ENCODE peak calls at places on chromosomes 7 and 10, in four cellular contexts. N is testis, Z is body of pancreas, F is lower lobe of right lung. A is an unnamed sample. For H3K4me1, the result is how much of the 10 kb centered on the place peaks cover.

GRCh38 chr7:16594061-16594460 is 51.5 kb downstream of the ANKMY2 start:
- DNase-seq in N (no peak), Z (no peak), F (no peak), A (no peak)

GRCh38 chr10:132762267-132762666 is 23.7 kb downstream of the NKX6-2 start:
- DNase-seq in N (no peak), Z (no peak), F (no peak), A (no peak)

GRCh38 chr7:22338875-22339274 is 18.1 kb downstream of the RAPGEF5 start:
- DNase-seq in N (no peak), Z (no peak), F (no peak), A (no peak)

GRCh38 chr7:112723416-112723815 is 66.8 kb downstream of the TMEM168 start:
- DNase-seq in N (no peak), Z (no peak), F (no peak), A (no peak)

GRCh38 chr10:51086695-51087094 is 12.4 kb downstream of the PRKG1 start:
- DNase-seq in N (no peak), Z (no peak), F (no peak), A (no peak)

GRCh38 chr7:96203781-96204180 is 118.1 kb downstream of the SLC25A13 start:
- DNase-seq in N (no peak), Z (no peak), F (no peak), A (no peak)

GRCh38 chr10:42866115-42866995 is 83.8 kb downstream of the BMS1 start:
- DNase-seq in N (peak), Z (peak), F (peak), A (peak)

GRCh38 chr7:82131224-82131623 is 312.4 kb downstream of the CACNA2D1 start:
- DNase-seq in N (no peak), Z (no peak), F (no peak), A (no peak)

GRCh38 chr7:27140108-27140842 is 3.2 kb downstream of the HOXA5 start:
- DNase-seq in N (peak), Z (no peak), F (no peak), A (no peak)

GRCh38 chr7:120436487-120437060 is 163.6 kb downstream of the KCND2 start:
- DNase-seq in N (no peak), Z (no peak), F (no peak), A (no peak)

GRCh38 chr7:101059620-101059942 is 25.7 kb upstream of the TRIM56 start:
- DNase-seq in N (no peak), Z (no peak), F (no peak), A (no peak)

GRCh38 chr10:29471483-29471859 is 163.3 kb downstream of the SVIL start:
- DNase-seq in N (no peak), Z (no peak), F (no peak), A (no peak)

GRCh38 chr7:55148571-55148970 is 129.8 kb downstream of the EGFR start:
- DNase-seq in N (no peak), Z (no peak), F (no peak), A (no peak)

GRCh38 chr7:128931186-128931798 is 6.4 kb upstream of the IRF5 start:
- DNase-seq in N (no peak), Z (no peak), F (no peak), A (no peak)

GRCh38 chr10:23693398-23693797 is 254.5 kb downstream of the OTUD1 start:
- DNase-seq in N (peak), Z (no peak), F (peak), A (peak)

GRCh38 chr7:140416560-140416959 is 12.7 kb downstream of the RAB19 start:
- DNase-seq in N (no peak), Z (no peak), F (no peak), A (no peak)

GRCh38 chr7:65373608-65374351 is at the start of gene ZNF92:
- DNase-seq in N (peak), Z (peak), F (peak), A (peak)

GRCh38 chr10:102484021-102484420 is 18.5 kb downstream of the ACTR1A start:
- DNase-seq in N (no peak), Z (no peak), F (no peak), A (no peak)

GRCh38 chr10:123640016-123640535 is 26.1 kb upstream of the GPR26 start:
- DNase-seq in N (no peak), Z (no peak), F (no peak), A (peak)

GRCh38 chr7:157027568-157028527 is 17.4 kb upstream of the MNX1 start:
- DNase-seq in N (no peak), Z (no peak), F (no peak), A (no peak)

GRCh38 chr10:47053399-47053798 is 142.2 kb downstream of the PTPN20 start:
- DNase-seq in N (no peak), Z (no peak), F (no peak), A (peak)

GRCh38 chr10:50635286-50635685 is 11.5 kb upstream of the SGMS1 start:
- DNase-seq in N (no peak), Z (no peak), F (no peak), A (no peak)

GRCh38 chr10:43138757-43139241 is 554 bp downstream of the CSGALNACT2 start:
- DNase-seq in N (peak), Z (no peak), F (no peak), A (no peak)

GRCh38 chr10:97608991-97609561 is 19.6 kb downstream of the C10orf62 start:
- DNase-seq in N (no peak), Z (no peak), F (peak), A (no peak)

GRCh38 chr7:101608772-101609713 is 20.1 kb downstream of the MYL10 start:
- DNase-seq in N (no peak), Z (peak), F (peak), A (peak)

GRCh38 chr10:102285134-102285533 is 39.8 kb downstream of the GBF1 start:
- DNase-seq in N (no peak), Z (no peak), F (no peak), A (no peak)

GRCh38 chr7:2190531-2190930 is 42.2 kb downstream of the MAD1L1 start:
- DNase-seq in N (no peak), Z (no peak), F (no peak), A (no peak)

GRCh38 chr10:100620087-100620835 is 84.5 kb downstream of the HIF1AN start:
- DNase-seq in N (no peak), Z (no peak), F (no peak), A (peak)

GRCh38 chr10:98096731-98097130 is 37.7 kb upstream of the R3HCC1L start:
- DNase-seq in N (no peak), Z (no peak), F (no peak), A (no peak)

GRCh38 chr10:132546567-132547420 is 9.2 kb downstream of the INPP5A start:
- DNase-seq in N (no peak), Z (peak), F (no peak), A (peak)

GRCh38 chr10:98269435-98269912 is 1.5 kb upstream of the LOXL4 start:
- DNase-seq in N (peak), Z (peak), F (peak), A (peak)

GRCh38 chr10:66215005-66215404 is 710.8 kb upstream of the LRRTM3 start:
- DNase-seq in N (peak), Z (no peak), F (no peak), A (peak)

GRCh38 chr10:89346264-89346971 is 18.6 kb downstream of the IFIT3 start:
- DNase-seq in N (no peak), Z (no peak), F (no peak), A (no peak)

GRCh38 chr10:87505366-87506113 is 847 bp downstream of the MINPP1 start:
- DNase-seq in N (peak), Z (peak), F (peak), A (peak)

GRCh38 chr10:73908853-73909611 is 1.9 kb upstream of the PLAU start:
- DNase-seq in N (no peak), Z (no peak), F (peak), A (peak)

GRCh38 chr10:81920213-81920829 is 45.3 kb downstream of the NRG3 start:
- DNase-seq in N (peak), Z (no peak), F (no peak), A (peak)

GRCh38 chr7:121451367-121452073 is 55.4 kb upstream of the FAM3C start:
- DNase-seq in N (no peak), Z (no peak), F (no peak), A (no peak)

GRCh38 chr10:30997536-30998252 is 34.0 kb downstream of the ZNF438 start:
- DNase-seq in N (no peak), Z (no peak), F (no peak), A (no peak)

GRCh38 chr7:131327626-131328386 is at the start of gene MKLN1:
- DNase-seq in N (peak), Z (peak), F (peak), A (peak)

GRCh38 chr7:131328387-131329175 is 905 bp downstream of the MKLN1 start:
- DNase-seq in N (no peak), Z (no peak), F (no peak), A (no peak)

GRCh38 chr7:131329176-131329570 is 1.5 kb downstream of the MKLN1 start:
- DNase-seq in N (peak), Z (peak), F (no peak), A (peak)

GRCh38 chr7:131330299-131330698 is 2.6 kb downstream of the MKLN1 start:
- DNase-seq in N (no peak), Z (no peak), F (no peak), A (no peak)

GRCh38 chr7:131331806-131332205 is 4.1 kb downstream of the MKLN1 start:
- DNase-seq in N (no peak), Z (no peak), F (no peak), A (no peak)
- H3K4me1 ChIP-seq in N (under half), Z (under half), F (under half), A (under half)

DNA sequence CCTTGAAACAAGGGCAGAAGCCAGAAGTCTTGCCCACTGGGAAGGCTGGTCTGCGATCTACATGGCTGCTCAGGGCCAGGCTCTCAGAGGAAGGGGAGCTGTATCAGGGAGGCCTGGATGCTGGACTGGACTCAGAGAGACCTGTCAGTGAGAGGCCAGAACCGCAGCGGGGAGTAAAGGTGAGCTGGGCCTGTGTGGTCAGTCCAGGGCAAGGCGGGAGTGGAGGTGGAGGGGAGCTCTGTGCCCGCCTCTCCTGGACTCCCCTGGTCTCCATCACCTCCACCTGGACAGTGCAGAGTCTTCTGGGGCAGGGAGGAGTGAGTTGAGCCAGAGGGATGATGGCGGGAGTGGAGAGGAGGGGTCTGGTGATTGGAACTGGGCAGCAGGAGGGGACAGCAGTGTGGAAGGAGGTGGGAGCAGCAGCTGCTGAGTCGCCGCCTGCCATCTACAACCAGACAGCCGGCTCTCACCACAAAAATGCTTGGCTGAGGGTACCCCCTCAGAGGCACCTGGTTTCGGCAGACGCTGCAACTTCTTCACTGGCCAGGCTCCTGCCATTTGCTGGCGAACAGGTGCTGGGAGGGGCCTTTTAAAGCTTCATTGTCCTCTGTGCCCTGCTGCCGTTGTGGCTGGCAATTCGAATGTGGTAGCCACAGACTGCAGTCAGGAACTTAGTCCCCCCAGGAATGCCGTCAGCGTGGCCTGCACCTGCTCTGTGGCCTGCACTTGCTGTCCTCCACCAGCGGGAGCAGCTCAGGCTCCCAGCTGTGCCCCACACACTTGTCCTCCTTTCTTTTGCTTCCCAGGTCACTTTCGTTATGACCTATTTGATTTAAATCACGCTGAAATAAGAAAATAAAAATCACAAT is 3.5 kb downstream of the RASSF4 start:
- DNase-seq in N (no peak), Z (no peak), F (no peak), A (peak)
- H3K4me1 ChIP-seq in N (under half), Z (half or more), F (half or more), A (under half)

DNA sequence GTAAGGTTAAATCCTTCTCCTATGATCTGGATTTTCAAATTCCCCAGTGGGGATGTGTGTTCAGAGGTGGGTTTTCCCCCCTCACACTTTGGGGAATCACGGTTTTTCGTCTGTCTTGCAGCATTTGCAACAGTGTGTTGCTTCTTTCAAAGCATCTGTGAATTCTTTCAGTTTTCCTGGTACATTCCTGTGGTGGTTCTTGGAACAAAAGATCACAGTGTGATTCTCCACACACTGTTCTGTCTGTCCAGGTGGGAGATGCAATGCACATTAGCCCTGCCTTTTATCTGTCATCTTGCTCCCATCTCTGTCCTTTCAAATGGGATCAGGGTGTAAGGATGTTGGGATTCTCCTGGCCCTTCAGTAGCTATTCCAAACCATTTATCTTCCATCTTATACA is 11.8 kb downstream of the AGK start:
- DNase-seq in N (no peak), Z (no peak), F (no peak), A (no peak)
- H3K4me1 ChIP-seq in N (under half), Z (under half), F (under half), A (under half)

DNA sequence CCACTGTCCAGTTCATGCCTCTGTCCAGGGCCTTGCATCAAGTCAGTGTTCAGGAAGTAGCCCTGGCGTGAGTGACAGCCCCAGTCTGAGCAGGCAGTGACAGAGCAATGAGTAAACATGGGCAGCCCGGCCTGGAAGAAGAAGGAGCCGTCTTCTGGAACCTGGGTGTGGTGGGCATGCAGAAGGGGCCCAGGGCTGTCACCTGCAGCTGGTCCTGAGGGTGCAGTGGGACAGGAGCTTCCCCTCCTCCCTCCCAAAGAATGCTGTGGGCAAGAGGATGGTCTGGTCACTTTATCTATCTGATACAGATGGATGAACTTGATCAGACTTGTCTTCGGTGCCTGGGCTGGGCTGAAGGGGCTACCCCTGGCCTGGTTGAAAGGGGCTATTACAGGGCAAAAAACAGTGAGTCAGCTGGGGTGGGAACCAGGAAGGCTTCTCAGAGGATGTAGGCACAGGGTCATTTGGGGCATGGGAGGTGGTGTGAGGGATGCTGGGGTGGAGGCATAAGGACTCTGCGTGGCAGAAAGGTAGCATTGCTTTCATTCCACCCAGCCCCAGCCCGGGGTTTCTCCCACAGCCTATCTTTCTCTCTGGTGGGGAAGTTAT is 42.7 kb upstream of the PPIF start:
- DNase-seq in N (no peak), Z (no peak), F (no peak), A (no peak)
- H3K4me1 ChIP-seq in N (under half), Z (under half), F (under half), A (under half)

GRCh38 chr7:84149573-84149972 is 45.0 kb downstream of the SEMA3A start:
- DNase-seq in N (no peak), Z (no peak), F (no peak), A (no peak)

GRCh38 chr7:84142726-84143125 is 51.9 kb downstream of the SEMA3A start:
- DNase-seq in N (no peak), Z (no peak), F (no peak), A (no peak)

GRCh38 chr7:84144480-84144879 is 50.1 kb downstream of the SEMA3A start:
- DNase-seq in N (no peak), Z (no peak), F (no peak), A (no peak)

GRCh38 chr7:84145892-84146291 is 48.7 kb downstream of the SEMA3A start:
- DNase-seq in N (no peak), Z (no peak), F (no peak), A (no peak)

GRCh38 chr7:84144935-84145334 is 49.7 kb downstream of the SEMA3A start:
- DNase-seq in N (no peak), Z (no peak), F (no peak), A (no peak)
- H3K4me1 ChIP-seq in N (under half), Z (under half), F (under half), A (under half)

DNA sequence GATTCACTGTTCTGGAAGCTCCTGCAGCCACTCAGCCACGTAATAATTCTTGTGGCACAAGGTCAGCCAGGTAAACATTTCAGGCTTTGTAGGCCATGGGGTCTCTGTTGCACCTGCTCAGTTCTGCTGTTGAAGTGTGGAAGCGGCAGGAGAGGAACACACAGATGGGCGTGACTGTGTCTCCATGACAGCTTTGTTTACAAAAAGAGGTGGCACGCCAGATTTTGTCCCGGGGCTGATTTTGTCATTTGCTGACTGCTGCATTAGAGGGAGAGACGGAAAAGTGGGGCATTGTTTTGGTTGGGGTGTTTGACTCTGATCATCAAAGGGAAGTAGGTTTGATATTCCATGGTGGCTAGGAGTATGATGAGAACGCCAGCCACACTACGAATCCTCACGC is 103.1 kb downstream of the PRKAG2 start:
- DNase-seq in N (no peak), Z (no peak), F (no peak), A (no peak)
- H3K4me1 ChIP-seq in N (under half), Z (under half), F (under half), A (under half)

GRCh38 chr10:114513397-114513796 is 109.1 kb upstream of the AFAP1L2 start:
- DNase-seq in N (no peak), Z (no peak), F (no peak), A (no peak)

GRCh38 chr10:114518401-114519305 is 114.4 kb upstream of the AFAP1L2 start:
- DNase-seq in N (no peak), Z (no peak), F (no peak), A (no peak)

GRCh38 chr10:114517681-114518250 is 113.5 kb upstream of the AFAP1L2 start:
- DNase-seq in N (no peak), Z (no peak), F (no peak), A (no peak)

GRCh38 chr10:114511875-114512274 is 107.6 kb upstream of the AFAP1L2 start:
- DNase-seq in N (no peak), Z (no peak), F (no peak), A (no peak)

GRCh38 chr10:114515515-114515914 is 111.2 kb upstream of the AFAP1L2 start:
- DNase-seq in N (no peak), Z (no peak), F (no peak), A (no peak)
- H3K4me1 ChIP-seq in N (under half), Z (under half), F (under half), A (under half)

GRCh38 chr10:22649390-22649841 is 65.0 kb downstream of the PIP4K2A start:
- DNase-seq in N (no peak), Z (no peak), F (no peak), A (no peak)
- H3K4me1 ChIP-seq in N (under half), Z (under half), F (half or more), A (under half)

DNA sequence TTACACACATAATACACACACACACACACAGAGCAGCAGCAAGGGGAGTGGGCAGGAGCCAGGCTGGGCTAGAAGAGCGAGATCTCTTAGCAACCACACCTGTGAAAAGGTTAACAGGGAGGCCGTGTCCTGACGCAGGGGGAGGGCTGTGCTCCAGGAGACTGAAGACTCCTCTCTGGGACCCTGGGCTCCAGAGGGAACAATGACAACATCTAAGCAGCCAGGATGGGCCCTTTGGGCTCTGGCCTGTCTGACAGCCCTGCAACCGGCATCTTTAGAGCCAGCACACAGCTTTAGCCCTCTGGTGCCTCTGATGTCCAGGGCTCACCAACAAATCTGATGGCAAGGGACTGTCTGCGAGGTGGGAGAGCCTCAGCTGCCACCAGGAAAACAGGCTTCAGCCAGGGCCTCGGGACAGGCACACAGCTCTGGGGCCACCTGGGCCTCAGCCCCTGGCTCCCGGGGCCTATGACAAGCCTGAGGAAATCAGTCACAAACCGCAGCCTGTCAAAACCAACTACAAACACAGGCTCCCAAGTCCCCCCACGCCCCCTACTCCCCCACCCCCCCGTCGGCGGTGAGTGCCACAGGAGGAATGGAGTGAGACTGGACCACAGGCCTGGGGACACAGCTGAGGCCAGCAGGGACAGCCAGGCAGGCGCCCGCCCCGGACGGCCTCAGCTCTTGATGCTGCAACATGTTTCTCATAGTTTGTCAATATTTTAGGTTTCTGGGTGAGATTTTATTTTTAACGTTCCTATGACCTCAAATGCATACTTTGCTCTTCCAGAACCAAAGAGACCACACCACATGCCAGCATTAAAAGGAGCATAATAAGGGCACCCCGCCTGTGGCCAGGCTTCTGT is 102.8 kb downstream of the TNS3 start:
- DNase-seq in N (no peak), Z (no peak), F (no peak), A (no peak)
- H3K4me1 ChIP-seq in N (half or more), Z (half or more), F (half or more), A (under half)

A was measured in endodermal cell.